ENCODE peak calls at places on chromosomes 2 and 18, in five cellular contexts. One of them, this sample, is unnamed. For H3K9me3, the result is how much of the 10 kb centered on the place peaks cover.

GRCh38 chr2:185374878-185375277 is 363.7 kb upstream of the FSIP2 start:
- DNase-seq in lung: no peak
- DNase-seq in trophoblast cell: no peak
- DNase-seq in IMR-90: no peak
- DNase-seq in stomach: no peak
- DNase-seq in this sample: no peak

GRCh38 chr2:105744909-105745853 is at the start of gene NCK2:
- DNase-seq in lung: no peak
- DNase-seq in trophoblast cell: no peak
- DNase-seq in IMR-90: peak
- DNase-seq in stomach: peak
- DNase-seq in this sample: peak

GRCh38 chr2:43005975-43006833 is 213.8 kb upstream of the HAAO start:
- DNase-seq in lung: no peak
- DNase-seq in trophoblast cell: no peak
- DNase-seq in IMR-90: no peak
- DNase-seq in stomach: no peak
- DNase-seq in this sample: no peak

GRCh38 chr2:233414777-233415570 is 60.7 kb downstream of the DGKD start:
- DNase-seq in lung: peak
- DNase-seq in trophoblast cell: no peak
- DNase-seq in IMR-90: peak
- DNase-seq in stomach: peak
- DNase-seq in this sample: no peak

GRCh38 chr2:215466097-215466909 is 30.4 kb upstream of the FN1 start:
- DNase-seq in lung: no peak
- DNase-seq in trophoblast cell: no peak
- DNase-seq in IMR-90: peak
- DNase-seq in stomach: no peak
- DNase-seq in this sample: no peak

GRCh38 chr2:145561152-145561551 is 1041.2 kb upstream of the ZEB2 start:
- DNase-seq in lung: no peak
- DNase-seq in trophoblast cell: no peak
- DNase-seq in IMR-90: no peak
- DNase-seq in stomach: no peak
- DNase-seq in this sample: no peak

GRCh38 chr2:19667085-19667484 is 234.7 kb downstream of the TTC32 start:
- DNase-seq in lung: no peak
- DNase-seq in trophoblast cell: no peak
- DNase-seq in IMR-90: peak
- DNase-seq in stomach: no peak
- DNase-seq in this sample: no peak

GRCh38 chr2:238053195-238053776 is 7.5 kb upstream of the SCLY start:
- DNase-seq in lung: no peak
- DNase-seq in trophoblast cell: no peak
- DNase-seq in IMR-90: peak
- DNase-seq in stomach: no peak
- DNase-seq in this sample: no peak

GRCh38 chr2:160252278-160252887 is 52.3 kb upstream of the ITGB6 start:
- DNase-seq in lung: no peak
- DNase-seq in trophoblast cell: no peak
- DNase-seq in IMR-90: peak
- DNase-seq in stomach: no peak
- DNase-seq in this sample: no peak

GRCh38 chr2:204877691-204878090 is 332.4 kb downstream of the PARD3B start:
- DNase-seq in lung: no peak
- DNase-seq in trophoblast cell: no peak
- DNase-seq in IMR-90: no peak
- DNase-seq in stomach: no peak
- DNase-seq in this sample: no peak

GRCh38 chr2:96536445-96537065 is at the start of gene ARID5A:
- DNase-seq in lung: peak
- DNase-seq in trophoblast cell: peak
- DNase-seq in IMR-90: peak
- DNase-seq in stomach: peak
- DNase-seq in this sample: peak

GRCh38 chr2:112256654-112257053 is 1.8 kb upstream of the ZC3H8 start:
- DNase-seq in lung: no peak
- DNase-seq in trophoblast cell: no peak
- DNase-seq in IMR-90: no peak
- DNase-seq in stomach: no peak
- DNase-seq in this sample: no peak

GRCh38 chr18:58194028-58194427 is 150.0 kb downstream of the NEDD4L start:
- DNase-seq in lung: no peak
- DNase-seq in trophoblast cell: no peak
- DNase-seq in IMR-90: no peak
- DNase-seq in stomach: peak
- DNase-seq in this sample: no peak

GRCh38 chr2:30862054-30862651 is 54.9 kb upstream of the CAPN13 start:
- DNase-seq in lung: peak
- DNase-seq in trophoblast cell: peak
- DNase-seq in IMR-90: peak
- DNase-seq in stomach: peak
- DNase-seq in this sample: peak

GRCh38 chr18:51013259-51013658 is 16.8 kb upstream of the SMAD4 start:
- DNase-seq in lung: no peak
- DNase-seq in trophoblast cell: no peak
- DNase-seq in IMR-90: no peak
- DNase-seq in stomach: no peak
- DNase-seq in this sample: no peak

GRCh38 chr2:46983065-46983801 is 67.6 kb upstream of the MCFD2 start:
- DNase-seq in lung: peak
- DNase-seq in trophoblast cell: no peak
- DNase-seq in IMR-90: peak
- DNase-seq in stomach: peak
- DNase-seq in this sample: no peak

GRCh38 chr2:38074047-38074774 is 1.7 kb downstream of the CYP1B1 start:
- DNase-seq in lung: no peak
- DNase-seq in trophoblast cell: no peak
- DNase-seq in IMR-90: no peak
- DNase-seq in stomach: no peak
- DNase-seq in this sample: no peak

GRCh38 chr2:232336956-232337700 is 41.4 kb upstream of the ALPP start:
- DNase-seq in lung: no peak
- DNase-seq in trophoblast cell: no peak
- DNase-seq in IMR-90: no peak
- DNase-seq in stomach: peak
- DNase-seq in this sample: no peak

GRCh38 chr2:192011196-192011595 is 164.3 kb upstream of the CAVIN2 start:
- DNase-seq in lung: no peak
- DNase-seq in trophoblast cell: no peak
- DNase-seq in IMR-90: peak
- DNase-seq in stomach: no peak
- DNase-seq in this sample: no peak

GRCh38 chr2:25232248-25232825 is 64.0 kb upstream of the POMC start:
- DNase-seq in lung: no peak
- DNase-seq in trophoblast cell: no peak
- DNase-seq in IMR-90: no peak
- DNase-seq in stomach: no peak
- DNase-seq in this sample: no peak

GRCh38 chr2:61658841-61659780 is 121.0 kb upstream of the XPO1 start:
- DNase-seq in lung: no peak
- DNase-seq in trophoblast cell: peak
- DNase-seq in IMR-90: peak
- DNase-seq in stomach: peak
- DNase-seq in this sample: no peak

GRCh38 chr2:170842785-170843184 is 26.1 kb downstream of the GAD1 start:
- DNase-seq in lung: no peak
- DNase-seq in trophoblast cell: no peak
- DNase-seq in IMR-90: no peak
- DNase-seq in stomach: no peak
- DNase-seq in this sample: no peak

GRCh38 chr2:28471701-28472236 is 24.1 kb upstream of the PLB1 start:
- DNase-seq in lung: no peak
- DNase-seq in trophoblast cell: no peak
- DNase-seq in IMR-90: no peak
- DNase-seq in stomach: no peak
- DNase-seq in this sample: no peak

GRCh38 chr18:79068299-79068945 is 772 bp upstream of the ATP9B start:
- DNase-seq in lung: no peak
- DNase-seq in trophoblast cell: no peak
- DNase-seq in IMR-90: no peak
- DNase-seq in stomach: no peak
- DNase-seq in this sample: no peak

DNA sequence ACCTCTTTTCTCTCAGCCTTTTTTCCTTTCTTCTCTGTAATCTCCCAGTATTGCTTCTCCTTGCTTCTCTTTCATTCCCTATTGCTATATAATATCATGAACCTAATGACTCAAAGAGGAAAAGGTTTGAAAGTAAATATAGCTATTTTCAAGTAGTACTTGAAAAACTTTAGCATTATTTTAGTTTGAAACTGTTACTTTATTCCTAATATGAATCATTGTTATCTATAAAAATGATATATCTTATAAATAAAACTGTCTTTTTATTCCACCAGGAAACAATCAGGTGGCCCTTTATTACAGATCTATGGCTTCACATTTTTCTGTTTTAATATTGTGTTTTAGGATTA is 311 bp upstream of the SCN1A start:
- DNase-seq in lung: no peak
- DNase-seq in trophoblast cell: no peak
- DNase-seq in IMR-90: no peak
- DNase-seq in stomach: no peak
- DNase-seq in this sample: no peak
- H3K9me3 ChIP-seq in lung: under half
- H3K9me3 ChIP-seq in trophoblast cell: under half
- H3K9me3 ChIP-seq in IMR-90: under half
- H3K9me3 ChIP-seq in stomach: under half
- H3K9me3 ChIP-seq in this sample: under half

DNA sequence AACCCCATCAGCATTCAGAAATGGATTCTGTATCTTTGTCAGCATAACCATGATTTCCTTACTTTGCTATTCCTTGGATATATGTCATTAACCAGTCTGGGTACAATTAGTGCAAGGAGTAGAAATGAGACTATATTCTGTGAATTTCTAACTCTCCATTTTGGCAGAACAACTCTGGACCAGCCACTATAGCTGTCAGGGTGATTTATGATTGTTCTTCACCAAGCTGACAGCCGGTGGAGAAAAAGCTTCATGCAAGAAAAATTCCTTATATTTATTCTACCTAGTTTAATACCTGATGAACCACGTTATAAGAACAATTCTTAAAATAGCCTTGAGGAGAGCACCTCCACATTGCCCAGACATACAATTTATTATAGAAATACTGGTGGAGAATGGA is 431.2 kb upstream of the TCF4 start:
- DNase-seq in lung: no peak
- DNase-seq in trophoblast cell: no peak
- DNase-seq in IMR-90: no peak
- DNase-seq in stomach: no peak
- DNase-seq in this sample: no peak
- H3K9me3 ChIP-seq in lung: under half
- H3K9me3 ChIP-seq in trophoblast cell: under half
- H3K9me3 ChIP-seq in IMR-90: under half
- H3K9me3 ChIP-seq in stomach: under half
- H3K9me3 ChIP-seq in this sample: under half

GRCh38 chr2:172513524-172513900 is 42.4 kb upstream of the PDK1 start:
- DNase-seq in lung: no peak
- DNase-seq in trophoblast cell: no peak
- DNase-seq in IMR-90: no peak
- DNase-seq in stomach: no peak
- DNase-seq in this sample: no peak

GRCh38 chr2:172516299-172516698 is 39.6 kb upstream of the PDK1 start:
- DNase-seq in lung: no peak
- DNase-seq in trophoblast cell: no peak
- DNase-seq in IMR-90: peak
- DNase-seq in stomach: no peak
- DNase-seq in this sample: no peak

GRCh38 chr2:172513935-172514586 is 41.8 kb upstream of the PDK1 start:
- DNase-seq in lung: no peak
- DNase-seq in trophoblast cell: no peak
- DNase-seq in IMR-90: no peak
- DNase-seq in stomach: no peak
- DNase-seq in this sample: no peak

DNA sequence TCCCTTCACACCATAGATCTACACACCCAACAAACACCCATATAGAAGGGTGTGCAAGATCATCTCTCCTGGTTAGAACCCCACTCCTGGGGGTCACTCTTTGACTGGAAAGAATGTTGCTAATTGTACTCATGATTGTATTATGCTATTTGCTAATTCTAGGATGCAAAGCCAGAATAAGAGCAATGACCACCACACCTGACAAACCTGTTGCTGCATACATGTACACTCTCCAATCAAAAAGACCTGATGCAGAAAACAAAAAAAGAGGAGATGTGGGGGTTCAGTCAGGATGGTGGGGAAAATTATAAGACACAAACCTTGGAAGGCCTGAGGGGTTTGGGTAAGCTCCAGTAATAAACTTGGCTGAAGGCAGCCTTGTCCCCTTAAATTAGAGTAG is 36.9 kb upstream of the PDK1 start:
- DNase-seq in lung: no peak
- DNase-seq in trophoblast cell: no peak
- DNase-seq in IMR-90: no peak
- DNase-seq in stomach: no peak
- DNase-seq in this sample: no peak
- H3K9me3 ChIP-seq in lung: under half
- H3K9me3 ChIP-seq in trophoblast cell: under half
- H3K9me3 ChIP-seq in IMR-90: under half
- H3K9me3 ChIP-seq in stomach: under half
- H3K9me3 ChIP-seq in this sample: under half

GRCh38 chr2:126676814-126677538 is 21.0 kb downstream of the GYPC start:
- DNase-seq in lung: no peak
- DNase-seq in trophoblast cell: no peak
- DNase-seq in IMR-90: no peak
- DNase-seq in stomach: no peak
- DNase-seq in this sample: no peak

GRCh38 chr2:126673215-126673614 is 17.3 kb downstream of the GYPC start:
- DNase-seq in lung: no peak
- DNase-seq in trophoblast cell: no peak
- DNase-seq in IMR-90: no peak
- DNase-seq in stomach: no peak
- DNase-seq in this sample: no peak

GRCh38 chr2:126675637-126676036 is 19.7 kb downstream of the GYPC start:
- DNase-seq in lung: no peak
- DNase-seq in trophoblast cell: no peak
- DNase-seq in IMR-90: no peak
- DNase-seq in stomach: no peak
- DNase-seq in this sample: no peak

GRCh38 chr2:126671488-126671887 is 15.5 kb downstream of the GYPC start:
- DNase-seq in lung: no peak
- DNase-seq in trophoblast cell: no peak
- DNase-seq in IMR-90: no peak
- DNase-seq in stomach: no peak
- DNase-seq in this sample: no peak

DNA sequence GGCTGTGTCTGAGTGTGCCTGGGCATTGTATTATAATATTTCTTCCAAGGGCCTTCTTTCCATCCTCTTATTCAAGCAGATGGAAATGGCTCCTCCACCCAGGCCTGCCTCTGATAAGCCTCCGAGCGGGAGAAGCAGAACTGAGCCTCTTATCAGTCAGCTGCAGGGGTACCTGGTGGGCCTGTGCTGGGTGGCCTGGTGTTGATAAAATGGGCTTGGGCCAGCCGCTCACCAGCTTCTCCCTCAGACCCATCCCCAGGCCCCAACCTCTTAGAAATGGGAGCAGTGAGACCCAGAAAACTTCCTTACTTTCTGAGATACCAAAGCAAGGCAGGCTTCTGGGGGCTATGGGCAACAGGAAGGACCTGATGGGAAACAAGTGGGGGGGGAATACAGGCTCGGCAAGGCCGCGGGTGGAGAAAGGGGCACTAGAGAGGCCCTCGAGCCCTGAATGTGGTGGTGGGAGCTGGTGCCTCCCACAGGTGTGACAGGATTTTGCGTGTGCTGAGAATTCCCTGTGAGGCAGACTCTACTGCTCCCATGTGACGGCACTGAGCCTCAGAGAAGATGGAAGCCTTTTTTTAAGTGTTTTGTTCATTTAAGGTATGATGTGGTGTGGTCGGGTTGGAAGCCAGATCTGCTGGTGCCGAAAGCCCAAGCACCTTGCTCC is 18.3 kb downstream of the GYPC start:
- DNase-seq in lung: no peak
- DNase-seq in trophoblast cell: no peak
- DNase-seq in IMR-90: no peak
- DNase-seq in stomach: no peak
- DNase-seq in this sample: no peak
- H3K9me3 ChIP-seq in lung: under half
- H3K9me3 ChIP-seq in trophoblast cell: under half
- H3K9me3 ChIP-seq in IMR-90: under half
- H3K9me3 ChIP-seq in stomach: under half
- H3K9me3 ChIP-seq in this sample: under half

This sample was measured in prostate gland.